ENCODE peak calls at places on chromosomes 7 and 10, in four cellular contexts. One of them, this sample, is unnamed.
A peak's percentile ranks its signal among the peaks of the same experiment; 100 is the strongest.

GRCh38 chr10:13450078-13450477 is 78.7 kb downstream of the BEND7 start:
- DNase-seq in bronchial epithelial cell: peak; percentile 96
- DNase-seq in GM12878: no peak
- DNase-seq in right atrium auricular region: no peak
- DNase-seq in this sample: no peak

GRCh38 chr10:101032637-101033201 is 1.7 kb downstream of the SFXN3 start:
- DNase-seq in bronchial epithelial cell: peak; percentile 79
- DNase-seq in GM12878: no peak
- DNase-seq in right atrium auricular region: peak; percentile 87
- DNase-seq in this sample: peak; percentile 76

GRCh38 chr10:47458466-47459154 is 25.3 kb downstream of the ANXA8 start:
- DNase-seq in bronchial epithelial cell: peak; percentile 74
- DNase-seq in GM12878: no peak
- DNase-seq in right atrium auricular region: no peak
- DNase-seq in this sample: no peak

GRCh38 chr10:26887611-26888215 is 27.0 kb upstream of the ABI1 start:
- DNase-seq in bronchial epithelial cell: peak; percentile 65
- DNase-seq in GM12878: no peak
- DNase-seq in right atrium auricular region: no peak
- DNase-seq in this sample: no peak

GRCh38 chr10:22805304-22805703 is 90.9 kb upstream of the PIP4K2A start:
- DNase-seq in bronchial epithelial cell: no peak
- DNase-seq in GM12878: no peak
- DNase-seq in right atrium auricular region: no peak
- DNase-seq in this sample: no peak

GRCh38 chr7:34612671-34613070 is 45.3 kb upstream of the NPSR1 start:
- DNase-seq in bronchial epithelial cell: peak; percentile 1
- DNase-seq in GM12878: no peak
- DNase-seq in right atrium auricular region: no peak
- DNase-seq in this sample: no peak

GRCh38 chr10:117955171-117955570 is 91.6 kb downstream of the RAB11FIP2 start:
- DNase-seq in bronchial epithelial cell: no peak
- DNase-seq in GM12878: no peak
- DNase-seq in right atrium auricular region: no peak
- DNase-seq in this sample: no peak

GRCh38 chr10:48470115-48470892 is 134.6 kb downstream of the ARHGAP22 start:
- DNase-seq in bronchial epithelial cell: no peak
- DNase-seq in GM12878: no peak
- DNase-seq in right atrium auricular region: no peak
- DNase-seq in this sample: no peak

GRCh38 chr7:2006231-2006771 is 226.4 kb downstream of the MAD1L1 start:
- DNase-seq in bronchial epithelial cell: no peak
- DNase-seq in GM12878: no peak
- DNase-seq in right atrium auricular region: no peak
- DNase-seq in this sample: peak; percentile 21

GRCh38 chr7:98372993-98373392 is 27.9 kb downstream of the BAIAP2L1 start:
- DNase-seq in bronchial epithelial cell: peak; percentile 86
- DNase-seq in GM12878: no peak
- DNase-seq in right atrium auricular region: no peak
- DNase-seq in this sample: no peak

GRCh38 chr10:79053481-79054202 is 15.1 kb upstream of the ZMIZ1 start:
- DNase-seq in bronchial epithelial cell: no peak
- DNase-seq in GM12878: no peak
- DNase-seq in right atrium auricular region: no peak
- DNase-seq in this sample: peak; percentile 22

GRCh38 chr10:34721201-34721840 is 93.8 kb downstream of the PARD3 start:
- DNase-seq in bronchial epithelial cell: peak; percentile 79
- DNase-seq in GM12878: no peak
- DNase-seq in right atrium auricular region: no peak
- DNase-seq in this sample: no peak

GRCh38 chr7:106462914-106463482 is 178.2 kb upstream of the NAMPT start:
- DNase-seq in bronchial epithelial cell: no peak
- DNase-seq in GM12878: no peak
- DNase-seq in right atrium auricular region: no peak
- DNase-seq in this sample: no peak

GRCh38 chr7:38070718-38071117 is 107.3 kb upstream of the STARD3NL start:
- DNase-seq in bronchial epithelial cell: peak; percentile 21
- DNase-seq in GM12878: no peak
- DNase-seq in right atrium auricular region: no peak
- DNase-seq in this sample: no peak

GRCh38 chr7:84364708-84365107 is 170.1 kb upstream of the SEMA3A start:
- DNase-seq in bronchial epithelial cell: no peak
- DNase-seq in GM12878: no peak
- DNase-seq in right atrium auricular region: no peak
- DNase-seq in this sample: no peak

GRCh38 chr10:100743626-100744135 is 1.7 kb upstream of the PAX2 start:
- DNase-seq in bronchial epithelial cell: peak; percentile 33
- DNase-seq in GM12878: no peak
- DNase-seq in right atrium auricular region: peak; percentile 66
- DNase-seq in this sample: no peak

GRCh38 chr7:13021566-13021965 is 334.1 kb downstream of the ARL4A start:
- DNase-seq in bronchial epithelial cell: no peak
- DNase-seq in GM12878: no peak
- DNase-seq in right atrium auricular region: no peak
- DNase-seq in this sample: no peak

GRCh38 chr10:88893611-88894010 is 13.6 kb downstream of the STAMBPL1 start:
- DNase-seq in bronchial epithelial cell: no peak
- DNase-seq in GM12878: no peak
- DNase-seq in right atrium auricular region: no peak
- DNase-seq in this sample: no peak

GRCh38 chr10:113646337-113647201 is 17.3 kb downstream of the NRAP start:
- DNase-seq in bronchial epithelial cell: no peak
- DNase-seq in GM12878: no peak
- DNase-seq in right atrium auricular region: no peak
- DNase-seq in this sample: peak; percentile 69

GRCh38 chr10:88433551-88434186 is 149.4 kb downstream of the RNLS start:
- DNase-seq in bronchial epithelial cell: no peak
- DNase-seq in GM12878: no peak
- DNase-seq in right atrium auricular region: no peak
- DNase-seq in this sample: no peak

GRCh38 chr10:77458986-77459590 is 178.5 kb downstream of the KCNMA1 start:
- DNase-seq in bronchial epithelial cell: peak; percentile 30
- DNase-seq in GM12878: no peak
- DNase-seq in right atrium auricular region: no peak
- DNase-seq in this sample: no peak

GRCh38 chr10:51867956-51868355 is 168.6 kb upstream of the CSTF2T start:
- DNase-seq in bronchial epithelial cell: peak; percentile 95
- DNase-seq in GM12878: no peak
- DNase-seq in right atrium auricular region: no peak
- DNase-seq in this sample: no peak

GRCh38 chr7:131111-132094 is 61.0 kb upstream of the FAM20C start:
- DNase-seq in bronchial epithelial cell: no peak
- DNase-seq in GM12878: no peak
- DNase-seq in right atrium auricular region: no peak
- DNase-seq in this sample: peak; percentile 72

GRCh38 chr7:132095-132482 is 60.3 kb upstream of the FAM20C start:
- DNase-seq in bronchial epithelial cell: no peak
- DNase-seq in GM12878: no peak
- DNase-seq in right atrium auricular region: no peak
- DNase-seq in this sample: no peak

GRCh38 chr7:129363-130221 is 62.8 kb upstream of the FAM20C start:
- DNase-seq in bronchial epithelial cell: no peak
- DNase-seq in GM12878: no peak
- DNase-seq in right atrium auricular region: no peak
- DNase-seq in this sample: no peak

GRCh38 chr7:128311-129080 is 63.9 kb upstream of the FAM20C start:
- DNase-seq in bronchial epithelial cell: no peak
- DNase-seq in GM12878: no peak
- DNase-seq in right atrium auricular region: no peak
- DNase-seq in this sample: no peak

DNA sequence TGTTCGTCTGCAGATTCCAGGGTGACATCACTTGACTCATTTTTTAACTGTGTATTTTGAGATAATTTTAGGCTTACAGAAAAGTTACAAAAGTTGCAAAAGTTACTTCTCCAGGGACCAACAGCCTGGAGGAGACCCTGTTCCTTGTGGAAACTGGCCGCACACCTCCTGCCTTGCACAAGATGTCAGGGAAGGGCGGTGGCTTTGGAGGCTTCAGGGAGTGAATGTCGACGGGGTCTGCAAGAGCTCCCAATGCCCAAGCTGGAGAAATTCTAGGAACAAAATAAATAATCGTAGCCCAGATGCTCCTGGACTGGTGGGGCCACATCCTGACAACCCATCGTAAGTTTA is 62.2 kb upstream of the FAM20C start:
- DNase-seq in bronchial epithelial cell: no peak
- DNase-seq in GM12878: no peak
- DNase-seq in right atrium auricular region: no peak
- DNase-seq in this sample: no peak
- H3K4me3 ChIP-seq in bronchial epithelial cell: no peak overlapping the region
- H3K4me3 ChIP-seq in GM12878: no peak overlapping the region
- H3K4me3 ChIP-seq in right atrium auricular region: no peak overlapping the region
- H3K4me3 ChIP-seq in this sample: no peak overlapping the region

GRCh38 chr7:596071-596818 is 76.6 kb upstream of the PDGFA start:
- DNase-seq in bronchial epithelial cell: no peak
- DNase-seq in GM12878: no peak
- DNase-seq in right atrium auricular region: no peak
- DNase-seq in this sample: peak; percentile 19
- H3K36me3 ChIP-seq in bronchial epithelial cell: peaks cover 2% of the 10 kb centered on the region
- H3K36me3 ChIP-seq in GM12878: no peaks in the 10 kb centered on the region
- H3K36me3 ChIP-seq in right atrium auricular region: no peaks in the 10 kb centered on the region
- H3K36me3 ChIP-seq in this sample: no peaks in the 10 kb centered on the region

GRCh38 chr10:14569274-14570060 is 205.2 kb downstream of the FAM107B start:
- DNase-seq in bronchial epithelial cell: no peak
- DNase-seq in GM12878: no peak
- DNase-seq in right atrium auricular region: no peak
- DNase-seq in this sample: no peak
- H3K4me3 ChIP-seq in bronchial epithelial cell: no peak overlapping the region
- H3K4me3 ChIP-seq in GM12878: no peak overlapping the region
- H3K4me3 ChIP-seq in right atrium auricular region: no peak overlapping the region
- H3K4me3 ChIP-seq in this sample: no peak overlapping the region

DNA sequence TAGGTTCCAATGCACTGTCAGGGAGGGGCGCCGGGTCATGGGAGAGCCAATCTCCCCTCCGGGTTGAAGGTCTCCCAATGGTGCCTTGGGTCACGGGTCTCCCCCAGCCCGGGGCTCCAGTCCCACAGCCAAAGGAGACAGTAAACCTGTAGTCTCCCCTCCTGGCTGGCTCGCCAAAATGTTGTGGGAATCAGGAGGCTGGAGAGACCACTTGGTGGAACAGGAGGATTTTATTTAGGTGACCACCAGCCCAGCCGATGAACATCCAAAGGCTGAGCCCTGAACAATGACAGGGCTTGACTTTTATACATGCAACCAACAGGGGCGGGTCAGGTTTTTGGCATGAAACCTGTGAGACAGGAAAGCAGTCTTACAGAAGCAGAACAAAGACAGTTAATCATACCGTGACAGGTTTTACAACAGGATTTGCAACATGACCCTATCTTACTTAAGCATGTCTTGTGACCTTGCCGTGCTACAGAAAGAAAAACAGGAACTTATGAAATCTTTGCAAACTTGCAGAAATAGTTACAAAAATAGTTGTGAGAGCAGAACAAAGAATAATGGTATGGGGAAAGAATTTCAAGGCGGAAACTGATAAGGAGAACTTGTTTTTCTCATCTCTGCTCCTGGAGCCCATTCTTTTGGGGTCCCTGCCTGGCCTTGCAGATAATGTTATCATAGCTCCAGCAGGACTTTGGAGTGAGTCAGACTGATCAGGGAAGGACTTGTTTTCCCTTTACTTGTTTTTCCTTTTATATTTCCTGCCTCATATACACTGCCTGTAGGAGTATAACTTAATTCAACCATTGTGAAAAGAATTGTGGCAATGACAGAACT is 7.1 kb downstream of the ERV3-1 start:
- DNase-seq in bronchial epithelial cell: peak; percentile 93
- DNase-seq in GM12878: peak; percentile 19
- DNase-seq in right atrium auricular region: no peak
- DNase-seq in this sample: no peak
- H3K36me3 ChIP-seq in bronchial epithelial cell: peaks cover 1% of the 10 kb centered on the region
- H3K36me3 ChIP-seq in GM12878: no peaks in the 10 kb centered on the region
- H3K36me3 ChIP-seq in right atrium auricular region: no peaks in the 10 kb centered on the region
- H3K36me3 ChIP-seq in this sample: no peaks in the 10 kb centered on the region

GRCh38 chr10:132036153-132036886 is 29.4 kb upstream of the JAKMIP3 start:
- DNase-seq in bronchial epithelial cell: no peak
- DNase-seq in GM12878: no peak
- DNase-seq in right atrium auricular region: no peak
- DNase-seq in this sample: peak; percentile 48

GRCh38 chr10:132039371-132039770 is 26.4 kb upstream of the JAKMIP3 start:
- DNase-seq in bronchial epithelial cell: no peak
- DNase-seq in GM12878: no peak
- DNase-seq in right atrium auricular region: no peak
- DNase-seq in this sample: no peak

GRCh38 chr10:132037676-132037975 is 28.1 kb upstream of the JAKMIP3 start:
- DNase-seq in bronchial epithelial cell: no peak
- DNase-seq in GM12878: no peak
- DNase-seq in right atrium auricular region: no peak
- DNase-seq in this sample: no peak

GRCh38 chr10:132035476-132035875 is 30.3 kb upstream of the JAKMIP3 start:
- DNase-seq in bronchial epithelial cell: no peak
- DNase-seq in GM12878: no peak
- DNase-seq in right atrium auricular region: no peak
- DNase-seq in this sample: no peak

GRCh38 chr10:132036887-132037675 is 28.7 kb upstream of the JAKMIP3 start:
- DNase-seq in bronchial epithelial cell: no peak
- DNase-seq in GM12878: no peak
- DNase-seq in right atrium auricular region: no peak
- DNase-seq in this sample: peak; percentile 48
- H3K4me3 ChIP-seq in bronchial epithelial cell: peak overlapping the region; percentile 24
- H3K4me3 ChIP-seq in GM12878: no peak overlapping the region
- H3K4me3 ChIP-seq in right atrium auricular region: peak overlapping the region; percentile 43
- H3K4me3 ChIP-seq in this sample: peak overlapping the region; percentile 56

GRCh38 chr7:100434297-100435144 is 1.8 kb downstream of the PPP1R35 start:
- DNase-seq in bronchial epithelial cell: no peak
- DNase-seq in GM12878: no peak
- DNase-seq in right atrium auricular region: no peak
- DNase-seq in this sample: no peak

GRCh38 chr7:100432053-100432452 is 2.4 kb downstream of the MEPCE start:
- DNase-seq in bronchial epithelial cell: no peak
- DNase-seq in GM12878: no peak
- DNase-seq in right atrium auricular region: no peak
- DNase-seq in this sample: no peak

GRCh38 chr7:100432621-100433275 is 3.1 kb downstream of the MEPCE start:
- DNase-seq in bronchial epithelial cell: no peak
- DNase-seq in GM12878: no peak
- DNase-seq in right atrium auricular region: no peak
- DNase-seq in this sample: no peak

GRCh38 chr7:100433592-100434296 is 2.6 kb downstream of the PPP1R35 start:
- DNase-seq in bronchial epithelial cell: no peak
- DNase-seq in GM12878: no peak
- DNase-seq in right atrium auricular region: no peak
- DNase-seq in this sample: no peak

GRCh38 chr7:100433276-100433591 is 3.1 kb downstream of the PPP1R35 start:
- DNase-seq in bronchial epithelial cell: no peak
- DNase-seq in GM12878: no peak
- DNase-seq in right atrium auricular region: no peak
- DNase-seq in this sample: no peak
- H3K36me3 ChIP-seq in bronchial epithelial cell: peaks cover 11% of the 10 kb centered on the region
- H3K36me3 ChIP-seq in GM12878: peaks cover 16% of the 10 kb centered on the region
- H3K36me3 ChIP-seq in right atrium auricular region: peaks cover 21% of the 10 kb centered on the region
- H3K36me3 ChIP-seq in this sample: peaks cover 36% of the 10 kb centered on the region

This sample was measured in heart left ventricle.